ENCODE peak calls at places on chromosome 21, in four cellular contexts. D is transverse colon, W is IMR-90, Z is tibial artery. C is an unnamed sample. For H3K4me1, the result is how much of the 10 kb centered on the place peaks cover.

GRCh38 chr21:42222821-42223390 is 4.0 kb downstream of the ABCG1 start:
- DNase-seq in D (no peak), W (no peak), Z (no peak), C (no peak)

GRCh38 chr21:27425574-27425973 is 458.7 kb upstream of the ADAMTS5 start:
- DNase-seq in D (no peak), W (peak), Z (no peak), C (no peak)

GRCh38 chr21:39065912-39066311 is 117.3 kb downstream of the PSMG1 start:
- DNase-seq in D (no peak), W (no peak), Z (no peak), C (no peak)

GRCh38 chr21:38823737-38824123 is 18.0 kb downstream of the ETS2 start:
- DNase-seq in D (no peak), W (no peak), Z (no peak), C (no peak)

GRCh38 chr21:42331660-42332059 is 16.5 kb upstream of the TFF3 start:
- DNase-seq in D (no peak), W (no peak), Z (no peak), C (no peak)

GRCh38 chr21:30733026-30733425 is 14.0 kb downstream of the KRTAP21-2 start:
- DNase-seq in D (no peak), W (no peak), Z (no peak), C (no peak)

GRCh38 chr21:16454371-16454770 is 724.6 kb downstream of the USP25 start:
- DNase-seq in D (no peak), W (no peak), Z (no peak), C (no peak)

GRCh38 chr21:42156690-42157605 is 62.0 kb upstream of the ABCG1 start:
- DNase-seq in D (peak), W (no peak), Z (no peak), C (no peak)

GRCh38 chr21:39385299-39386145 is 36.6 kb upstream of the HMGN1 start:
- DNase-seq in D (peak), W (peak), Z (peak), C (peak)

GRCh38 chr21:38346286-38346685 is 89.5 kb downstream of the KCNJ15 start:
- DNase-seq in D (no peak), W (no peak), Z (no peak), C (no peak)

GRCh38 chr21:42974832-42975820 is 764 bp downstream of the PKNOX1 start:
- DNase-seq in D (peak), W (peak), Z (peak), C (peak)

GRCh38 chr21:31184462-31184861 is 146.2 kb upstream of the KRTAP19-8 start:
- DNase-seq in D (no peak), W (no peak), Z (no peak), C (no peak)

GRCh38 chr21:31371715-31372114 is 27.7 kb upstream of the TIAM1 start:
- DNase-seq in D (no peak), W (no peak), Z (no peak), C (no peak)

GRCh38 chr21:14591882-14592281 is 45.8 kb upstream of the SAMSN1 start:
- DNase-seq in D (no peak), W (no peak), Z (peak), C (peak)

GRCh38 chr21:46509760-46510159 is 51.1 kb downstream of the DIP2A start:
- DNase-seq in D (peak), W (peak), Z (no peak), C (peak)

GRCh38 chr21:16797530-16797929 is 715.3 kb upstream of the CXADR start:
- DNase-seq in D (no peak), W (no peak), Z (no peak), C (no peak)

GRCh38 chr21:37557261-37557950 is 190.8 kb downstream of the DYRK1A start:
- DNase-seq in D (no peak), W (no peak), Z (no peak), C (no peak)

GRCh38 chr21:42315296-42315891 is at the start of gene TFF3:
- DNase-seq in D (peak), W (no peak), Z (no peak), C (no peak)

GRCh38 chr21:42161957-42162681 is 56.8 kb upstream of the ABCG1 start:
- DNase-seq in D (no peak), W (no peak), Z (no peak), C (no peak)

GRCh38 chr21:15441060-15441493 is 288.7 kb upstream of the USP25 start:
- DNase-seq in D (no peak), W (no peak), Z (no peak), C (no peak)

GRCh38 chr21:27291006-27291405 is 324.1 kb upstream of the ADAMTS5 start:
- DNase-seq in D (no peak), W (no peak), Z (no peak), C (no peak)

GRCh38 chr21:36976882-36977651 is 10.6 kb upstream of the HLCS start:
- DNase-seq in D (peak), W (peak), Z (no peak), C (peak)

GRCh38 chr21:37207441-37208009 is 59.6 kb downstream of the VPS26C start:
- DNase-seq in D (peak), W (no peak), Z (no peak), C (no peak)

GRCh38 chr21:42219606-42220137 is 732 bp downstream of the ABCG1 start:
- DNase-seq in D (peak), W (peak), Z (no peak), C (no peak)

GRCh38 chr21:41506526-41507520 is 1.1 kb downstream of the TMPRSS2 start:
- DNase-seq in D (peak), W (no peak), Z (no peak), C (peak)

GRCh38 chr21:38439957-38440356 is 58.3 kb downstream of the ERG start:
- DNase-seq in D (no peak), W (no peak), Z (no peak), C (no peak)

GRCh38 chr21:14321042-14321441 is 61.9 kb downstream of the HSPA13 start:
- DNase-seq in D (no peak), W (peak), Z (no peak), C (no peak)

GRCh38 chr21:38596264-38597042 is 98.2 kb upstream of the ERG start:
- DNase-seq in D (no peak), W (no peak), Z (no peak), C (no peak)

GRCh38 chr21:38959686-38960049 is 153.9 kb downstream of the ETS2 start:
- DNase-seq in D (no peak), W (no peak), Z (no peak), C (no peak)

GRCh38 chr21:38349111-38349746 is 92.4 kb downstream of the KCNJ15 start:
- DNase-seq in D (no peak), W (peak), Z (no peak), C (no peak)

GRCh38 chr21:14923468-14923867 is 141.3 kb downstream of the NRIP1 start:
- DNase-seq in D (no peak), W (peak), Z (no peak), C (no peak)

GRCh38 chr21:42404534-42404933 is 832 bp downstream of the UBASH3A start:
- DNase-seq in D (no peak), W (no peak), Z (no peak), C (no peak)

DNA sequence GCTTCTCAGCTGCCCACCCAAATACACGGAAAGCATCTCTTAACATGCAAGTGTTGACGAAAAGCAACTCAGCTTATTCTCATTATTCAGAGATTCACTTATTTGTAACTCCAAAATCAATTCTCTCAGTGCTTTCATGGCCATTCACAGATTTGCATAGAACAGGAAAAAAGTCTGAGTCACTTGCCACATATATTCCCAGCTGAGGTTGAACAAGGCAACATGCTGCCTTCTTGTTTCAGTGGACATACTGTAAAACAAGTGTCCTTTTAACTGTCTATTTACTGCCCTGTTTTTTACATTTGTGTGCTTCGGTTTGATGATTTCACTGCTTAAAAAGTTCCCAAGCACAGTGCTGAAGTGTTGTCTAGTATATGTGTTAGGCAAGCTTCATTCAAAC is 272.9 kb downstream of the LTN1 start:
- DNase-seq in D (no peak), W (no peak), Z (no peak), C (no peak)
- H3K4me1 ChIP-seq in D (under half), W (under half), Z (under half), C (under half)

GRCh38 chr21:44013380-44014088 is 1.4 kb downstream of the TRAPPC10 start:
- DNase-seq in D (peak), W (peak), Z (no peak), C (no peak)
- H3K4me1 ChIP-seq in D (under half), W (under half), Z (under half), C (under half)

GRCh38 chr21:26042181-26042876 is 128.2 kb downstream of the APP start:
- DNase-seq in D (no peak), W (no peak), Z (no peak), C (no peak)

GRCh38 chr21:26047279-26047967 is 123.1 kb downstream of the APP start:
- DNase-seq in D (no peak), W (no peak), Z (no peak), C (no peak)

GRCh38 chr21:26043891-26044290 is 126.7 kb downstream of the APP start:
- DNase-seq in D (no peak), W (no peak), Z (no peak), C (no peak)

DNA sequence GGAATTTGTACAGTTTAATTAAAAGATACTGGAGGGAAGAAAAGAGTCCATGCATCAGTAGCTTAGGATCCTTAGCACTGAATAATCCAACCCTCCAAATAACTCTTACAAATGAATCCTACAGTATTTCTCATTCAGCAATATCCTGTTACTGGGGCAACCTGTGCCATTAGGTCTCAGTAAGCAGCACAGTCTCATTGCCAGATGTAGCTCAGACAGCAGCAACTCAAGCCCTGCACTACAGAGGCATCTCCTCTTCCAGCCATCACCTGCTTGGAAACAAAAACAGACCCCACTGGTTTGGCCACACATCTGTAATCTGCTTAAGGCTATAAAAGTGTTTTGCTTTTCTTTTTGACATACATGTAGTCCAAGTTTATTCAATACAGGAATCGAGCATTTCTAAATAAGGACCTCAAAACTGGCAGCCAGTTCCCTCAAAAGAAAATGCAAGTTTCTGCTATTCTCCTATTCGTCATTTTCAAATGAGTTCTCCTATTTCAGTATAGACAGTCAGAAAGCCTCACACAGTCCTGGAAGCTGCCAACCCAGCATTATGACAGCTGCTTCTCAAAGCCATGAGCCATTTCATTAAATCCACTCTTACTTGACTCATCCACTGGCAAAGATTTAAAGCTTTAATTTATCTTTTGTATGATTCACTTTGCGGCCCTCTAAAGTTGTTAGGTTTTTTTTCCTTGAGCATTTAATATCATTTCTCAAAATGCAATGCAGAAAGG is 129.0 kb downstream of the APP start:
- DNase-seq in D (no peak), W (peak), Z (peak), C (no peak)
- H3K4me1 ChIP-seq in D (under half), W (under half), Z (under half), C (under half)

GRCh38 chr21:35508389-35508888 is 459.3 kb upstream of the RUNX1 start:
- DNase-seq in D (peak), W (peak), Z (peak), C (peak)

GRCh38 chr21:35504277-35504676 is 455.2 kb upstream of the RUNX1 start:
- DNase-seq in D (no peak), W (no peak), Z (no peak), C (no peak)

GRCh38 chr21:35503646-35504045 is 454.5 kb upstream of the RUNX1 start:
- DNase-seq in D (no peak), W (peak), Z (no peak), C (no peak)

GRCh38 chr21:35506352-35506751 is 457.2 kb upstream of the RUNX1 start:
- DNase-seq in D (no peak), W (no peak), Z (no peak), C (no peak)

DNA sequence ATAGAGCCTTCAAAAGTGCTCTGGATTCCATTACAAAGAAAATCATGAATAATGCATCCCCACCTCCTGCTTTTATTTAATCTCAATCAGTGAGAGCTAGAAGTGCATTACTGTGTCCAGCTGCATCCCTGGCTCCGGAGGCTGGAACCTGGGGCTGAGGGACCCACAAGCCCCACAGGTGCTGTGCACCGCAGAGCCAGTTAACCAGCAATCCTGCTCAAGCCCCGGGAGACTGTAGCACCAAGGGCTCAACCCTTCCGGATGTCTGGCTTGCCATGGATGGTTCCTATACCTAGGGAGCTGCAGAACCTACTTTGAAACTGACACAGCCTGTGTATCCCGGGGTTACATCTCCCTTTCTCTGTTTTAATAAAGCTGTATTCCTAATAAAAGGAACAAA is 456.0 kb upstream of the RUNX1 start:
- DNase-seq in D (no peak), W (no peak), Z (no peak), C (no peak)
- H3K4me1 ChIP-seq in D (under half), W (under half), Z (under half), C (under half)

GRCh38 chr21:45123440-45123839 is 49.1 kb downstream of the ADARB1 start:
- DNase-seq in D (no peak), W (no peak), Z (no peak), C (no peak)

GRCh38 chr21:45118099-45118498 is 43.7 kb downstream of the ADARB1 start:
- DNase-seq in D (no peak), W (no peak), Z (no peak), C (no peak)

GRCh38 chr21:45119812-45120211 is 45.4 kb downstream of the ADARB1 start:
- DNase-seq in D (no peak), W (no peak), Z (no peak), C (no peak)

GRCh38 chr21:45122432-45123132 is 48.2 kb downstream of the ADARB1 start:
- DNase-seq in D (no peak), W (no peak), Z (no peak), C (no peak)

DNA sequence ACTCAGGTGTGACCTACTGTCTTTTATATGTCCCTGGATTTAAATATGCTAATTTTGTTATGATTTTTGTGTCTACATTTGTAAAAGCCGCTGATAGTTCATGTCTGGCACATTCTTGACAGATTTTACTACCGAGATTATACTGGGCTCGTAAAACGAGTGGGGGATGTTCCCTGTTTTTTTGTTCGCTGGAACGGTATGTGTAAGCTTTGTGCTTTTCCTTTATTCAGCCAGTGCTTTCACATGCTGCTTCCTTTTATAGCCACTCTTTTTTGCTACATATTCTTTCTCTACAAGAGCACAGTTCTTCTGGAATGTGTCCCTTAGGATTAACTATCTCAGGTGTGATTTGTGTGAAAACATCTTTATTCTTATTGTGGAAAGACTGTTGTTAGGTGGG is 46.6 kb downstream of the ADARB1 start:
- DNase-seq in D (no peak), W (no peak), Z (no peak), C (no peak)
- H3K4me1 ChIP-seq in D (under half), W (under half), Z (under half), C (under half)

DNA sequence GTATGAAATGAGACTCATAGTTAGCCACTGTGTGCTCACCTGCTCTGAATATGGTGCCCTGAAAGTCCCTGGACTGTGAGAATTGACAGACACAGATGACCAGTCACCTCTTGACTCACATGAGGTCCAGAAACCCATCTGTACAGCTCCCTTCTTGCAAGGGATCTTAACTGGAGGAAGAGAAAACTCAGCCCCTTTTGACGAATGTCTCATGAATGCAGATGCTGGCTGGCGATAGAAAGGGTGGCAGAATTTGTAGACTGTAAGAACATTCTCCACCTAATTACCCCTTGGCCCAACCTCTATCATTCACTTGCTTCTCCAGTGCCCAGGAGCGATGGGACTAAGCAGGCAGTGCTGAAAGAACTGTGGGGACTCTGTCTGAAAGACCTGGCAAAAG is 26.0 kb upstream of the IFNGR2 start:
- DNase-seq in D (no peak), W (no peak), Z (no peak), C (no peak)
- H3K4me1 ChIP-seq in D (under half), W (under half), Z (under half), C (under half)

C was measured in lung.